ENCODE peak calls at places on chromosomes 12 and 14, in eight cellular contexts. F is lower leg skin; S is amniotic stem cell; U is naive B cell; K is NCI-H1694; D is lung; P is memory B cell; C is activated CD4-positive, alpha-beta T cell treated with anti-CD3 and anti-CD28 coated beads for 24 hours. J is an unnamed sample.

GRCh38 chr12:46664771-46665287 is 161.0 kb downstream of the SLC38A4 start:
- DNase-seq in P (no peak), S (peak), K (no peak), C (no peak), D (no peak), U (no peak), F (no peak), J (no peak)

GRCh38 chr14:86003998-86004397 is 474.1 kb downstream of the FLRT2 start:
- DNase-seq in S (no peak), D (no peak), K (no peak), F (no peak), P (no peak), C (no peak), U (no peak), J (no peak)

GRCh38 chr14:100593751-100594624 is 6.8 kb upstream of the BEGAIN start:
- DNase-seq in F (peak), C (no peak), K (no peak), P (no peak), U (no peak), D (no peak), S (no peak), J (no peak)

GRCh38 chr14:70573050-70573449 is 27.4 kb downstream of the MED6 start:
- DNase-seq in K (no peak), U (no peak), P (no peak), D (no peak), F (no peak), S (no peak), C (no peak), J (no peak)

GRCh38 chr12:84497819-84498218 is 414.8 kb downstream of the SLC6A15 start:
- DNase-seq in P (no peak), F (no peak), U (no peak), D (no peak), C (no peak), S (peak), K (no peak), J (no peak)

GRCh38 chr14:61140271-61140670 is 140.9 kb downstream of the TMEM30B start:
- DNase-seq in D (no peak), C (no peak), S (no peak), P (no peak), U (no peak), K (no peak), F (no peak), J (no peak)

GRCh38 chr12:121560392-121561021 is 20.3 kb downstream of the KDM2B start:
- DNase-seq in S (no peak), F (no peak), D (no peak), C (no peak), K (no peak), U (peak), P (peak), J (peak)

GRCh38 chr14:99612737-99613330 is 8.8 kb upstream of the CCDC85C start:
- DNase-seq in K (peak), F (no peak), P (no peak), U (no peak), D (no peak), C (no peak), S (no peak), J (no peak)

GRCh38 chr12:69623970-69624369 is 13.3 kb upstream of the LRRC10 start:
- DNase-seq in D (peak), S (no peak), K (no peak), F (peak), U (no peak), C (no peak), P (no peak), J (no peak)

GRCh38 chr14:74945261-74945851 is 10.0 kb downstream of the PGF start:
- DNase-seq in S (no peak), D (no peak), C (no peak), F (no peak), U (no peak), P (no peak), K (peak), J (no peak)

GRCh38 chr12:21843795-21844194 is 69.3 kb upstream of the KCNJ8 start:
- DNase-seq in F (no peak), D (no peak), C (no peak), P (no peak), K (no peak), U (no peak), S (no peak), J (no peak)

GRCh38 chr12:48981757-48982157 is 3.6 kb downstream of the WNT1 start:
- DNase-seq in K (no peak), C (no peak), P (no peak), U (no peak), S (no peak), F (no peak), D (no peak), J (no peak)

GRCh38 chr14:52355016-52355430 is 40.9 kb downstream of the PTGER2 start:
- DNase-seq in D (no peak), C (no peak), P (no peak), U (no peak), K (no peak), F (no peak), S (peak), J (no peak)

GRCh38 chr14:77914073-77914721 is 114.3 kb downstream of the ADCK1 start:
- DNase-seq in D (no peak), K (no peak), C (no peak), S (no peak), U (no peak), P (no peak), F (no peak), J (no peak)

GRCh38 chr12:88960213-88960878 is 380.1 kb upstream of the KITLG start:
- DNase-seq in P (no peak), U (no peak), C (no peak), D (no peak), K (no peak), F (no peak), S (no peak), J (no peak)

GRCh38 chr14:22982477-22983245 is at the start of gene AJUBA:
- DNase-seq in P (peak), D (peak), U (peak), K (peak), C (peak), F (peak), S (peak), J (peak)

GRCh38 chr14:62003701-62004100 is 241.5 kb downstream of the SNAPC1 start:
- DNase-seq in C (no peak), U (no peak), S (no peak), D (no peak), P (no peak), K (no peak), F (no peak), J (no peak)